ENCODE peak calls at places on chromosomes 1 and 21, in eight cellular contexts. I is esophagus muscularis mucosa, A is upper lobe of left lung, Q is tibial nerve, Y is ovary, U is sigmoid colon, W is HepG2, M is transverse colon. P is an unnamed sample.

GRCh38 chr1:210250998-210251679 is 18.5 kb downstream of the SERTAD4 start:
- DNase-seq in A (peak; percentile 88), M (peak; percentile 52), Q (peak; percentile 17), Y (peak; percentile 60), W (no peak), U (peak; percentile 88), I (no peak), P (peak; percentile 63)

GRCh38 chr1:2334883-2335534 is 56.3 kb downstream of the MORN1 start:
- DNase-seq in W (no peak), Q (no peak), M (no peak), I (no peak), Y (no peak), U (no peak), A (no peak), P (peak; percentile 34)

GRCh38 chr1:228378453-228379164 is 28.0 kb downstream of the TRIM11 start:
- DNase-seq in M (peak; percentile 56), A (peak; percentile 94), Q (peak; percentile 48), U (peak; percentile 86), I (no peak), W (no peak), Y (peak; percentile 84), P (peak; percentile 58)

GRCh38 chr1:201896951-201897391 is 8.3 kb downstream of the SHISA4 start:
- DNase-seq in W (no peak), M (peak; percentile 44), A (no peak), Q (no peak), Y (no peak), U (peak; percentile 93), I (no peak), P (no peak)

GRCh38 chr1:201551877-201552731 is 13.2 kb downstream of the NAV1 start:
- DNase-seq in A (no peak), Q (no peak), Y (no peak), M (no peak), W (no peak), U (no peak), I (no peak), P (no peak)

GRCh38 chr1:83497563-83497962 is 501.4 kb downstream of the TTLL7 start:
- DNase-seq in W (no peak), U (no peak), Y (no peak), Q (no peak), A (no peak), I (no peak), M (no peak), P (no peak)

GRCh38 chr1:246335126-246335525 is 172.0 kb downstream of the SMYD3 start:
- DNase-seq in I (no peak), U (no peak), A (no peak), Q (no peak), M (no peak), W (no peak), Y (no peak), P (no peak)

GRCh38 chr1:197725044-197725443 is 50.2 kb downstream of the DENND1B start:
- DNase-seq in A (no peak), Y (no peak), M (no peak), I (no peak), W (peak; percentile 9), U (no peak), Q (no peak), P (no peak)

GRCh38 chr21:15010645-15011044 is 54.2 kb downstream of the NRIP1 start:
- DNase-seq in U (no peak), I (no peak), Q (no peak), Y (no peak), W (no peak), M (no peak), A (no peak), P (no peak)

GRCh38 chr1:51469518-51469917 is 49.5 kb downstream of the EPS15 start:
- DNase-seq in Y (no peak), I (no peak), W (no peak), M (no peak), A (no peak), U (no peak), Q (no peak), P (no peak)

GRCh38 chr1:161994153-161994814 is 29.4 kb downstream of the OLFML2B start:
- DNase-seq in Q (no peak), Y (no peak), A (no peak), M (peak; percentile 21), I (no peak), U (peak; percentile 87), W (no peak), P (no peak)

GRCh38 chr21:38843806-38844479 is 38.2 kb downstream of the ETS2 start:
- DNase-seq in W (no peak), Y (no peak), A (no peak), U (no peak), I (peak; percentile 34), Q (no peak), M (no peak), P (no peak)

GRCh38 chr1:35825255-35825654 is 17.4 kb downstream of the AGO4 start:
- DNase-seq in Q (no peak), M (no peak), A (no peak), U (no peak), Y (no peak), W (no peak), I (no peak), P (no peak)

GRCh38 chr1:54876814-54877213 is 10.2 kb downstream of the DHCR24 start:
- DNase-seq in M (no peak), Q (no peak), I (no peak), A (no peak), Y (no peak), W (no peak), U (no peak), P (no peak)

GRCh38 chr1:221025391-221026355 is 146.4 kb downstream of the HLX start:
- DNase-seq in Q (no peak), U (no peak), Y (no peak), M (no peak), A (no peak), W (no peak), I (no peak), P (no peak)

GRCh38 chr1:59138402-59138801 is 158.5 kb upstream of the FGGY start:
- DNase-seq in Q (no peak), A (no peak), W (no peak), U (no peak), Y (no peak), M (no peak), I (peak; percentile 89), P (no peak)
- TF ChIP-seq EP300 in Q (peak; percentile 68), A (no peak), W (no peak), U (no peak), Y (no peak), M (peak; percentile 21), I (no peak), P (no peak)

GRCh38 chr1:171655215-171656116 is 3.0 kb upstream of the MYOC start:
- DNase-seq in Q (peak; percentile 63), Y (peak; percentile 63), M (peak; percentile 57), W (peak; percentile 18), I (peak; percentile 93), A (peak; percentile 88), U (peak; percentile 91), P (peak; percentile 45)
- TF ChIP-seq EP300 in Q (peak; percentile 11), Y (no peak), M (no peak), W (no peak), I (no peak), A (no peak), U (no peak), P (no peak)

GRCh38 chr21:27033467-27033866 is 66.6 kb upstream of the ADAMTS5 start:
- DNase-seq in Q (no peak), A (no peak), M (no peak), Y (no peak), I (no peak), W (no peak), U (no peak), P (no peak)

GRCh38 chr21:27040738-27041137 is 73.8 kb upstream of the ADAMTS5 start:
- DNase-seq in Y (no peak), M (no peak), W (no peak), I (no peak), Q (no peak), A (no peak), U (no peak), P (no peak)

GRCh38 chr21:27034796-27035195 is 67.9 kb upstream of the ADAMTS5 start:
- DNase-seq in I (no peak), W (no peak), M (no peak), U (no peak), A (no peak), Y (no peak), Q (no peak), P (no peak)

GRCh38 chr21:27035791-27036190 is 68.9 kb upstream of the ADAMTS5 start:
- DNase-seq in U (no peak), A (no peak), Q (no peak), I (no peak), Y (no peak), W (no peak), M (no peak), P (no peak)

GRCh38 chr21:27036736-27037301 is 69.9 kb upstream of the ADAMTS5 start:
- DNase-seq in A (no peak), U (no peak), Y (no peak), W (no peak), M (no peak), Q (no peak), I (no peak), P (no peak)
- TF ChIP-seq EP300 in A (no peak), U (no peak), Y (no peak), W (no peak), M (no peak), Q (no peak), I (no peak), P (no peak)

GRCh38 chr21:31862078-31862477 is 10.7 kb upstream of the HUNK start:
- DNase-seq in Q (no peak), A (no peak), U (no peak), I (no peak), Y (no peak), M (no peak), W (no peak), P (no peak)
- TF ChIP-seq EP300 in Q (no peak), A (no peak), U (no peak), I (no peak), Y (no peak), M (no peak), W (no peak), P (no peak)